ENCODE peak calls at places on chromosomes 12 and 14, in five cellular contexts. H is effector memory CD4-positive, alpha-beta T cell; R is IMR-90; V is tibial artery; A is psoas muscle. O is an unnamed sample.

GRCh38 chr14:65070710-65071033 is 31.6 kb downstream of the MAX start:
- DNase-seq in A (no peak), H (no peak), V (no peak), R (peak; percentile 7), O (no peak)

GRCh38 chr12:76670776-76671175 is 93.1 kb upstream of the ZDHHC17 start:
- DNase-seq in V (no peak), H (no peak), R (peak; percentile 80), A (no peak), O (no peak)

GRCh38 chr12:115144425-115144824 is 460.4 kb upstream of the TBX3 start:
- DNase-seq in H (no peak), V (no peak), A (no peak), R (no peak), O (no peak)

GRCh38 chr12:52650520-52651081 is 1.4 kb downstream of the KRT2 start:
- DNase-seq in V (no peak), A (no peak), R (no peak), H (no peak), O (no peak)

GRCh38 chr12:103301642-103302620 is 193.8 kb downstream of the C12orf42 start:
- DNase-seq in R (no peak), H (no peak), A (peak; percentile 22), V (no peak), O (no peak)

GRCh38 chr14:63956326-63956725 is 103.5 kb downstream of the SYNE2 start:
- DNase-seq in A (no peak), H (no peak), R (peak; percentile 63), V (no peak), O (no peak)

GRCh38 chr12:25648460-25648859 is 95.4 kb upstream of the LMNTD1 start:
- DNase-seq in H (no peak), V (peak; percentile 31), A (no peak), R (peak; percentile 73), O (no peak)

GRCh38 chr14:103657466-103657865 is 28.5 kb downstream of the KLC1 start:
- DNase-seq in H (no peak), V (no peak), A (no peak), R (peak; percentile 90), O (no peak)

GRCh38 chr12:32032205-32032810 is 73.1 kb downstream of the RESF1 start:
- DNase-seq in H (no peak), R (peak; percentile 23), A (no peak), V (no peak), O (no peak)

GRCh38 chr14:61477845-61478438 is 156.6 kb downstream of the PRKCH start:
- DNase-seq in R (peak; percentile 60), H (no peak), V (peak; percentile 87), A (peak; percentile 72), O (no peak)

GRCh38 chr14:40733206-40733605 is 873.5 kb upstream of the LRFN5 start:
- DNase-seq in R (no peak), A (no peak), H (no peak), V (no peak), O (no peak)

GRCh38 chr14:23101213-23101970 is 3.4 kb downstream of the CIROP start:
- DNase-seq in A (no peak), R (no peak), V (no peak), H (no peak), O (no peak)

GRCh38 chr14:67722293-67722692 is 20.6 kb downstream of the RDH12 start:
- DNase-seq in A (peak; percentile 79), R (peak; percentile 37), H (no peak), V (peak; percentile 45), O (peak; percentile 51)

GRCh38 chr12:3132636-3133409 is 55.6 kb downstream of the TSPAN9 start:
- DNase-seq in A (no peak), V (no peak), H (no peak), R (peak; percentile 72), O (no peak)

GRCh38 chr12:108571604-108572165 is 9.3 kb downstream of the ISCU start:
- DNase-seq in H (no peak), V (no peak), R (no peak), A (no peak), O (no peak)

GRCh38 chr12:39619316-39619659 is 315 bp downstream of the ABCD2 start:
- DNase-seq in R (no peak), V (no peak), H (no peak), A (no peak), O (peak; percentile 62)

GRCh38 chr12:97758102-97758501 is 295.5 kb downstream of the RMST start:
- DNase-seq in H (no peak), A (no peak), V (no peak), R (no peak), O (no peak)

GRCh38 chr12:321606-322326 is 59.1 kb upstream of the SLC6A13 start:
- DNase-seq in A (no peak), V (no peak), R (no peak), H (no peak), O (no peak)

GRCh38 chr12:80187660-80188090 is 88.3 kb downstream of the OTOGL start:
- DNase-seq in A (no peak), H (no peak), V (no peak), R (peak; percentile 41), O (no peak)

GRCh38 chr14:104586832-104587620 is 7.5 kb downstream of the C14orf180 start:
- DNase-seq in A (peak; percentile 84), H (no peak), R (no peak), V (no peak), O (no peak)

GRCh38 chr14:99549684-99550083 is 54.3 kb downstream of the CCDC85C start:
- DNase-seq in V (no peak), H (no peak), R (peak; percentile 16), A (no peak), O (no peak)

GRCh38 chr12:58566599-58566998 is 353.7 kb downstream of the LRIG3 start:
- DNase-seq in V (no peak), R (peak; percentile 98), A (no peak), H (no peak), O (no peak)

GRCh38 chr14:102320033-102320660 is 601 bp downstream of the ZNF839 start:
- DNase-seq in A (peak; percentile 85), V (peak; percentile 47), H (peak; percentile 27), R (peak; percentile 56), O (no peak)

GRCh38 chr14:105488781-105489606 is 2.1 kb upstream of the TEDC1 start:
- DNase-seq in H (no peak), A (peak; percentile 58), R (no peak), V (no peak), O (no peak)

GRCh38 chr14:63343878-63344277 is 25.1 kb upstream of the GPHB5 start:
- DNase-seq in R (peak; percentile 56), H (no peak), V (no peak), A (no peak), O (no peak)

GRCh38 chr14:61544448-61545202 is 150.7 kb upstream of the HIF1A start:
- DNase-seq in V (peak; percentile 60), H (no peak), R (no peak), A (no peak), O (no peak)

GRCh38 chr14:100673085-100673806 is 53.4 kb upstream of the DLK1 start:
- DNase-seq in H (no peak), A (no peak), R (no peak), V (no peak), O (no peak)

GRCh38 chr12:120061815-120062214 is 54.7 kb downstream of the RAB35 start:
- DNase-seq in R (no peak), H (no peak), V (no peak), A (no peak), O (no peak)
- H3K27ac ChIP-seq in R (no peak overlapping the region), H (no peak overlapping the region), V (no peak overlapping the region), A (no peak overlapping the region), O (no peak overlapping the region)

GRCh38 chr12:113055594-113056380 is 743 bp upstream of the DTX1 start:
- DNase-seq in A (no peak), R (no peak), H (no peak), V (no peak), O (no peak)

GRCh38 chr12:113057565-113058485 is 1.3 kb downstream of the DTX1 start:
- DNase-seq in V (no peak), H (no peak), R (no peak), A (peak; percentile 57), O (no peak)

GRCh38 chr12:113058553-113058952 is 2.0 kb downstream of the DTX1 start:
- DNase-seq in H (no peak), A (no peak), R (no peak), V (no peak), O (no peak)

GRCh38 chr12:113056381-113056630 is 224 bp upstream of the DTX1 start:
- DNase-seq in R (no peak), A (no peak), H (no peak), V (no peak), O (no peak)

DNA sequence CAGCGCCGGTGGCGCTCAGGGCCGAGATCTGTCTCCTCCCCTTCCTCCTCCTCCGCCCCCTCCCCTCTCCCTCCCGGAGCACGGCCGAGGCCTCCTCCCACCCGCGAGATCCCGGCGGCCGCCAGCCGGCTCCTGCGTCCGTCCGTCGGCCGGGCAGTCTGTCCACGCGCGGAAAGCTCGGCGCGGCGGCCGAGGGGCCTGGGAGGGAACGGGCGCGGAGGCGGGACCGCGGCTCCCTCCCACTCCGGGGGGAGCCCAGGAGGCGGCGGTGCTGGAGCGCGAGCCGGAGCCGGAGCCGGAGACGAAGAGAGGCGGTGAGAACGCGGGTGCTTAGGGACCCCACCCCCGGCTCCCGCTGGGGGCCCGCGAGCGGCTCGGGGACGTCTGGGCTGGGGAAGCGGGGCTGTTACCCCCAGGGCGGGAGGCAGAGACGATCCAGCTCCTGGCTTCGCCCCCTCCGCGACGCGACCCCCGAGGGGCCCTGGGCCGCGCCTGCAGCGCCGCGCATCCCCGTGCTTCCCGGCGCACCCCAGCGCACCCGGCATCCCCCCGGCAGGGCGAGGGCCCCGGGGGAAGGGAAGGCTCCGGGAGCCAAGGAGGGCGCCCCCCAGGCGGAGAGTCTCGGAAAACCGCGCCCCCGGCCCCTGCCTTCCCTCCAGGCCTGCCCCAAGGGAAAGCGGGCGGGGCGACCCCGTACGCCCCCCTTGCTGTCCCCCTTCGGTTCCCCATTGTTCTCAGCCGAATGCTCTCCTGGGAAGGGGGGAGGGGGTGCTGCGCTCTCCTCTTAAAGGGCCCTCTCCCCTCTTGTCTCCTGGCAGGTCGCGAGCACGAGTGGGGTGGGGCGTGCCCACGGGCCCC is at the start of gene DTX1:
- DNase-seq in R (no peak), A (peak; percentile 59), V (no peak), H (peak; percentile 6), O (peak; percentile 37)
- H3K27ac ChIP-seq in R (no peak within 1 kb of the TSS), A (no peak within 1 kb of the TSS), V (no peak within 1 kb of the TSS), H (peak within 1 kb of the TSS; percentile 59), O (peak within 1 kb of the TSS; percentile 44)

GRCh38 chr12:88793091-88793490 is 212.8 kb upstream of the KITLG start:
- DNase-seq in A (no peak), V (no peak), R (peak; percentile 75), H (no peak), O (no peak)

GRCh38 chr12:88790231-88790630 is 210.0 kb upstream of the KITLG start:
- DNase-seq in A (no peak), R (no peak), V (no peak), H (no peak), O (no peak)
- H3K27ac ChIP-seq in A (no peak overlapping the region), R (no peak overlapping the region), V (no peak overlapping the region), H (no peak overlapping the region), O (no peak overlapping the region)

DNA sequence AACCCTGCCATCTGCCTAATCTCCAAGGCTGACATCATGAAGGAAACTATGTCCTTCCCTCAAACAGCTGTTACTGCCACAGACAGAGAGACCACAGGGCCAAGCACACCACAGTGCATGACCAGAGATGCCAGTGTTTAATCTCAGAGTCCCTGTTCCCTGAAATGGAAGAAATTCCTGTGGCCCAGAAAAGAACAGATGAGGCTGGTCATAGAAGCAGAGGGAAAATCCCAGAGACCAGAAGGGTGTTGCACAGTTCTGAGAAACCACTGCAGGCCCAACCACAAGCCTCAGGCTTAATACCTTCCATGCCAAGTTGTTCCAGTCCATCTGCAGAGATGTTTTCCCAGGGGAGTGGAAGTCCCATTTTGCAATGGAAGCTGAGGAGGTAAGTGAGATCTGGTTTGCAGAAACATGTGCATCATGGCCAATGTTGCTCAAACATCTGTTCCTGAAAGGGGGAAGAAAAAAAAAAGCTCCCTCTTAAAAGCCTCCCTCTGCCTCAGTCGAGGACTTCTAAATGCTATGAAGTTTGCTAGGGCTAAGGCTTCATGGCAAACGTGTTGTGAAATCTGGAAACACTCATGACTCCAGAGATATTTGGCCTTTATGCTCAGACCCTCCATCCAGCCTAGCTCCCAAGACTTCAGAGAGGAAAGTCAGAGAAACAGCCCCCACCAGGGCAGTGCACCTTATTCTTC is 98.6 kb downstream of the SCARB1 start:
- DNase-seq in R (peak; percentile 89), A (no peak), V (peak; percentile 78), H (no peak), O (no peak)
- H3K27ac ChIP-seq in R (peak overlapping the region; percentile 66), A (peak overlapping the region; percentile 86), V (peak overlapping the region; percentile 68), H (no peak overlapping the region), O (peak overlapping the region; percentile 41)